ENCODE peak calls at places on chromosomes 6 and 20, in seven cellular contexts. One of them, this sample, is unnamed.

GRCh38 chr20:16175322-16175721 is 397.9 kb downstream of the KIF16B start:
- DNase-seq in Peyer's patch: no peak
- DNase-seq in RWPE1: no peak
- DNase-seq in nephron progenitor cell: no peak
- DNase-seq in stimulated activated CD4-positive, alpha-beta T cell treated with anti-CD3 and anti-CD28 coated beads, Interleukin-12 subunit alpha, Interleukin-12 subunit beta, amount 100 ng/mL, for 4 hours: no peak
- DNase-seq in activated T-cell treated with anti-CD3 and anti-CD28 coated beads for 1 hour: no peak
- DNase-seq in hypothalamus: no peak
- DNase-seq in this sample: no peak

GRCh38 chr20:58436868-58437645 is 48.0 kb downstream of the VAPB start:
- DNase-seq in nephron progenitor cell: no peak
- DNase-seq in Peyer's patch: no peak
- DNase-seq in stimulated activated CD4-positive, alpha-beta T cell treated with anti-CD3 and anti-CD28 coated beads, Interleukin-12 subunit alpha, Interleukin-12 subunit beta, amount 100 ng/mL, for 4 hours: no peak
- DNase-seq in activated T-cell treated with anti-CD3 and anti-CD28 coated beads for 1 hour: no peak
- DNase-seq in RWPE1: no peak
- DNase-seq in hypothalamus: no peak
- DNase-seq in this sample: no peak

GRCh38 chr20:24353135-24353694 is 116.2 kb upstream of the SYNDIG1 start:
- DNase-seq in stimulated activated CD4-positive, alpha-beta T cell treated with anti-CD3 and anti-CD28 coated beads, Interleukin-12 subunit alpha, Interleukin-12 subunit beta, amount 100 ng/mL, for 4 hours: no peak
- DNase-seq in activated T-cell treated with anti-CD3 and anti-CD28 coated beads for 1 hour: no peak
- DNase-seq in nephron progenitor cell: no peak
- DNase-seq in Peyer's patch: no peak
- DNase-seq in RWPE1: no peak
- DNase-seq in hypothalamus: no peak
- DNase-seq in this sample: no peak

GRCh38 chr6:2626381-2626780 is 124.3 kb downstream of the MYLK4 start:
- DNase-seq in RWPE1: no peak
- DNase-seq in hypothalamus: no peak
- DNase-seq in nephron progenitor cell: no peak
- DNase-seq in activated T-cell treated with anti-CD3 and anti-CD28 coated beads for 1 hour: no peak
- DNase-seq in Peyer's patch: no peak
- DNase-seq in stimulated activated CD4-positive, alpha-beta T cell treated with anti-CD3 and anti-CD28 coated beads, Interleukin-12 subunit alpha, Interleukin-12 subunit beta, amount 100 ng/mL, for 4 hours: no peak
- DNase-seq in this sample: no peak

GRCh38 chr6:33693186-33694158 is 18.0 kb downstream of the UQCC2 start:
- DNase-seq in activated T-cell treated with anti-CD3 and anti-CD28 coated beads for 1 hour: no peak
- DNase-seq in nephron progenitor cell: no peak
- DNase-seq in hypothalamus: no peak
- DNase-seq in stimulated activated CD4-positive, alpha-beta T cell treated with anti-CD3 and anti-CD28 coated beads, Interleukin-12 subunit alpha, Interleukin-12 subunit beta, amount 100 ng/mL, for 4 hours: no peak
- DNase-seq in Peyer's patch: no peak
- DNase-seq in RWPE1: no peak
- DNase-seq in this sample: no peak

GRCh38 chr6:167796668-167797031 is 30.1 kb upstream of the AFDN start:
- DNase-seq in hypothalamus: no peak
- DNase-seq in Peyer's patch: no peak
- DNase-seq in RWPE1: no peak
- DNase-seq in nephron progenitor cell: no peak
- DNase-seq in stimulated activated CD4-positive, alpha-beta T cell treated with anti-CD3 and anti-CD28 coated beads, Interleukin-12 subunit alpha, Interleukin-12 subunit beta, amount 100 ng/mL, for 4 hours: no peak
- DNase-seq in activated T-cell treated with anti-CD3 and anti-CD28 coated beads for 1 hour: no peak
- DNase-seq in this sample: no peak

GRCh38 chr20:53888510-53888909 is 181.9 kb downstream of the BCAS1 start:
- DNase-seq in hypothalamus: no peak
- DNase-seq in Peyer's patch: no peak
- DNase-seq in RWPE1: no peak
- DNase-seq in stimulated activated CD4-positive, alpha-beta T cell treated with anti-CD3 and anti-CD28 coated beads, Interleukin-12 subunit alpha, Interleukin-12 subunit beta, amount 100 ng/mL, for 4 hours: no peak
- DNase-seq in nephron progenitor cell: no peak
- DNase-seq in activated T-cell treated with anti-CD3 and anti-CD28 coated beads for 1 hour: no peak
- DNase-seq in this sample: no peak

GRCh38 chr6:145809785-145810184 is 4.8 kb downstream of the FBXO30 start:
- DNase-seq in RWPE1: no peak
- DNase-seq in Peyer's patch: no peak
- DNase-seq in activated T-cell treated with anti-CD3 and anti-CD28 coated beads for 1 hour: no peak
- DNase-seq in hypothalamus: no peak
- DNase-seq in stimulated activated CD4-positive, alpha-beta T cell treated with anti-CD3 and anti-CD28 coated beads, Interleukin-12 subunit alpha, Interleukin-12 subunit beta, amount 100 ng/mL, for 4 hours: no peak
- DNase-seq in nephron progenitor cell: no peak
- DNase-seq in this sample: no peak

GRCh38 chr6:55917756-55918415 is 42.5 kb upstream of the BMP5 start:
- DNase-seq in stimulated activated CD4-positive, alpha-beta T cell treated with anti-CD3 and anti-CD28 coated beads, Interleukin-12 subunit alpha, Interleukin-12 subunit beta, amount 100 ng/mL, for 4 hours: no peak
- DNase-seq in hypothalamus: no peak
- DNase-seq in RWPE1: no peak
- DNase-seq in activated T-cell treated with anti-CD3 and anti-CD28 coated beads for 1 hour: no peak
- DNase-seq in nephron progenitor cell: no peak
- DNase-seq in Peyer's patch: no peak
- DNase-seq in this sample: no peak

GRCh38 chr6:34514593-34515472 is 41.3 kb downstream of the SPDEF start:
- DNase-seq in activated T-cell treated with anti-CD3 and anti-CD28 coated beads for 1 hour: no peak
- DNase-seq in RWPE1: no peak
- DNase-seq in Peyer's patch: no peak
- DNase-seq in nephron progenitor cell: peak
- DNase-seq in stimulated activated CD4-positive, alpha-beta T cell treated with anti-CD3 and anti-CD28 coated beads, Interleukin-12 subunit alpha, Interleukin-12 subunit beta, amount 100 ng/mL, for 4 hours: no peak
- DNase-seq in hypothalamus: no peak
- DNase-seq in this sample: no peak

GRCh38 chr6:30263734-30264133 is 50.5 kb upstream of the TRIM26 start:
- DNase-seq in activated T-cell treated with anti-CD3 and anti-CD28 coated beads for 1 hour: no peak
- DNase-seq in RWPE1: peak
- DNase-seq in stimulated activated CD4-positive, alpha-beta T cell treated with anti-CD3 and anti-CD28 coated beads, Interleukin-12 subunit alpha, Interleukin-12 subunit beta, amount 100 ng/mL, for 4 hours: no peak
- DNase-seq in Peyer's patch: no peak
- DNase-seq in nephron progenitor cell: no peak
- DNase-seq in hypothalamus: no peak
- DNase-seq in this sample: peak

GRCh38 chr6:167968091-167968490 is 29.4 kb upstream of the KIF25 start:
- DNase-seq in RWPE1: no peak
- DNase-seq in hypothalamus: no peak
- DNase-seq in activated T-cell treated with anti-CD3 and anti-CD28 coated beads for 1 hour: no peak
- DNase-seq in stimulated activated CD4-positive, alpha-beta T cell treated with anti-CD3 and anti-CD28 coated beads, Interleukin-12 subunit alpha, Interleukin-12 subunit beta, amount 100 ng/mL, for 4 hours: peak
- DNase-seq in Peyer's patch: no peak
- DNase-seq in nephron progenitor cell: peak
- DNase-seq in this sample: no peak

GRCh38 chr20:53708129-53708968 is 114.7 kb upstream of the ZNF217 start:
- DNase-seq in stimulated activated CD4-positive, alpha-beta T cell treated with anti-CD3 and anti-CD28 coated beads, Interleukin-12 subunit alpha, Interleukin-12 subunit beta, amount 100 ng/mL, for 4 hours: peak
- DNase-seq in nephron progenitor cell: no peak
- DNase-seq in hypothalamus: no peak
- DNase-seq in Peyer's patch: no peak
- DNase-seq in RWPE1: no peak
- DNase-seq in activated T-cell treated with anti-CD3 and anti-CD28 coated beads for 1 hour: no peak
- DNase-seq in this sample: no peak

GRCh38 chr6:72967329-72967728 is 258.0 kb downstream of the KHDC1L start:
- DNase-seq in nephron progenitor cell: no peak
- DNase-seq in RWPE1: no peak
- DNase-seq in activated T-cell treated with anti-CD3 and anti-CD28 coated beads for 1 hour: no peak
- DNase-seq in Peyer's patch: no peak
- DNase-seq in stimulated activated CD4-positive, alpha-beta T cell treated with anti-CD3 and anti-CD28 coated beads, Interleukin-12 subunit alpha, Interleukin-12 subunit beta, amount 100 ng/mL, for 4 hours: no peak
- DNase-seq in hypothalamus: no peak
- DNase-seq in this sample: no peak

GRCh38 chr20:34017610-34018009 is 23.9 kb downstream of the RALY start:
- DNase-seq in stimulated activated CD4-positive, alpha-beta T cell treated with anti-CD3 and anti-CD28 coated beads, Interleukin-12 subunit alpha, Interleukin-12 subunit beta, amount 100 ng/mL, for 4 hours: no peak
- DNase-seq in nephron progenitor cell: no peak
- DNase-seq in RWPE1: peak
- DNase-seq in hypothalamus: no peak
- DNase-seq in activated T-cell treated with anti-CD3 and anti-CD28 coated beads for 1 hour: no peak
- DNase-seq in Peyer's patch: no peak
- DNase-seq in this sample: peak

GRCh38 chr20:1987826-1988225 is 6.0 kb downstream of the PDYN start:
- DNase-seq in stimulated activated CD4-positive, alpha-beta T cell treated with anti-CD3 and anti-CD28 coated beads, Interleukin-12 subunit alpha, Interleukin-12 subunit beta, amount 100 ng/mL, for 4 hours: no peak
- DNase-seq in nephron progenitor cell: no peak
- DNase-seq in hypothalamus: no peak
- DNase-seq in activated T-cell treated with anti-CD3 and anti-CD28 coated beads for 1 hour: no peak
- DNase-seq in Peyer's patch: no peak
- DNase-seq in RWPE1: no peak
- DNase-seq in this sample: no peak

GRCh38 chr6:151709329-151709728 is 98.2 kb upstream of the ESR1 start:
- DNase-seq in hypothalamus: no peak
- DNase-seq in nephron progenitor cell: no peak
- DNase-seq in Peyer's patch: no peak
- DNase-seq in activated T-cell treated with anti-CD3 and anti-CD28 coated beads for 1 hour: no peak
- DNase-seq in RWPE1: no peak
- DNase-seq in stimulated activated CD4-positive, alpha-beta T cell treated with anti-CD3 and anti-CD28 coated beads, Interleukin-12 subunit alpha, Interleukin-12 subunit beta, amount 100 ng/mL, for 4 hours: no peak
- DNase-seq in this sample: no peak

GRCh38 chr6:43416935-43417334 is 10.4 kb upstream of the ABCC10 start:
- DNase-seq in hypothalamus: no peak
- DNase-seq in Peyer's patch: no peak
- DNase-seq in RWPE1: no peak
- DNase-seq in activated T-cell treated with anti-CD3 and anti-CD28 coated beads for 1 hour: no peak
- DNase-seq in nephron progenitor cell: no peak
- DNase-seq in stimulated activated CD4-positive, alpha-beta T cell treated with anti-CD3 and anti-CD28 coated beads, Interleukin-12 subunit alpha, Interleukin-12 subunit beta, amount 100 ng/mL, for 4 hours: no peak
- DNase-seq in this sample: no peak

GRCh38 chr6:116410945-116411623 is 40.3 kb downstream of the DSE start:
- DNase-seq in Peyer's patch: no peak
- DNase-seq in RWPE1: no peak
- DNase-seq in hypothalamus: no peak
- DNase-seq in stimulated activated CD4-positive, alpha-beta T cell treated with anti-CD3 and anti-CD28 coated beads, Interleukin-12 subunit alpha, Interleukin-12 subunit beta, amount 100 ng/mL, for 4 hours: no peak
- DNase-seq in activated T-cell treated with anti-CD3 and anti-CD28 coated beads for 1 hour: no peak
- DNase-seq in nephron progenitor cell: no peak
- DNase-seq in this sample: no peak

GRCh38 chr20:44532981-44533331 is 11.1 kb upstream of the SERINC3 start:
- DNase-seq in nephron progenitor cell: no peak
- DNase-seq in stimulated activated CD4-positive, alpha-beta T cell treated with anti-CD3 and anti-CD28 coated beads, Interleukin-12 subunit alpha, Interleukin-12 subunit beta, amount 100 ng/mL, for 4 hours: no peak
- DNase-seq in activated T-cell treated with anti-CD3 and anti-CD28 coated beads for 1 hour: no peak
- DNase-seq in Peyer's patch: no peak
- DNase-seq in hypothalamus: no peak
- DNase-seq in RWPE1: no peak
- DNase-seq in this sample: no peak

GRCh38 chr20:57179265-57179664 is 87.2 kb downstream of the BMP7 start:
- DNase-seq in activated T-cell treated with anti-CD3 and anti-CD28 coated beads for 1 hour: no peak
- DNase-seq in stimulated activated CD4-positive, alpha-beta T cell treated with anti-CD3 and anti-CD28 coated beads, Interleukin-12 subunit alpha, Interleukin-12 subunit beta, amount 100 ng/mL, for 4 hours: no peak
- DNase-seq in RWPE1: peak
- DNase-seq in hypothalamus: no peak
- DNase-seq in nephron progenitor cell: no peak
- DNase-seq in Peyer's patch: no peak
- DNase-seq in this sample: peak

GRCh38 chr6:6230286-6230685 is 90.2 kb downstream of the F13A1 start:
- DNase-seq in RWPE1: no peak
- DNase-seq in stimulated activated CD4-positive, alpha-beta T cell treated with anti-CD3 and anti-CD28 coated beads, Interleukin-12 subunit alpha, Interleukin-12 subunit beta, amount 100 ng/mL, for 4 hours: no peak
- DNase-seq in nephron progenitor cell: no peak
- DNase-seq in Peyer's patch: no peak
- DNase-seq in hypothalamus: no peak
- DNase-seq in activated T-cell treated with anti-CD3 and anti-CD28 coated beads for 1 hour: no peak
- DNase-seq in this sample: no peak

GRCh38 chr6:33061987-33062386 is 11.5 kb downstream of the HLA-DPA1 start:
- DNase-seq in activated T-cell treated with anti-CD3 and anti-CD28 coated beads for 1 hour: no peak
- DNase-seq in hypothalamus: no peak
- DNase-seq in stimulated activated CD4-positive, alpha-beta T cell treated with anti-CD3 and anti-CD28 coated beads, Interleukin-12 subunit alpha, Interleukin-12 subunit beta, amount 100 ng/mL, for 4 hours: no peak
- DNase-seq in Peyer's patch: peak
- DNase-seq in nephron progenitor cell: no peak
- DNase-seq in RWPE1: no peak
- DNase-seq in this sample: no peak